ENCODE peak calls at places on chromosomes 5 and 9, in six cellular contexts. Y, P, F, D, S and N are unnamed samples.

GRCh38 chr9:106932178-106932577 is 69.2 kb downstream of the ZNF462 start:
- DNase-seq in Y (no peak), P (no peak), F (no peak), D (no peak), S (no peak), N (no peak)

GRCh38 chr9:137273616-137274320 is 3.8 kb upstream of the TOR4A start:
- DNase-seq in Y (no peak), P (peak; percentile 55), F (no peak), D (no peak), S (no peak), N (no peak)

GRCh38 chr5:179542170-179542569 is 8.2 kb upstream of the RUFY1 start:
- DNase-seq in Y (no peak), P (no peak), F (no peak), D (no peak), S (no peak), N (no peak)

GRCh38 chr5:127053049-127053448 is 20.3 kb downstream of the C5orf63 start:
- DNase-seq in Y (no peak), P (no peak), F (no peak), D (no peak), S (no peak), N (no peak)

GRCh38 chr5:125401724-125402622 is 655.5 kb upstream of the ZNF608 start:
- DNase-seq in Y (no peak), P (no peak), F (no peak), D (no peak), S (peak; percentile 4), N (no peak)

GRCh38 chr5:108461628-108462367 is 79.9 kb upstream of the FBXL17 start:
- DNase-seq in Y (no peak), P (no peak), F (no peak), D (no peak), S (no peak), N (no peak)

GRCh38 chr5:153905214-153905613 is 133.5 kb downstream of the FAM114A2 start:
- DNase-seq in Y (no peak), P (no peak), F (no peak), D (no peak), S (no peak), N (no peak)

GRCh38 chr5:143355710-143356109 is 47.8 kb downstream of the NR3C1 start:
- DNase-seq in Y (no peak), P (no peak), F (no peak), D (no peak), S (peak; percentile 80), N (no peak)

GRCh38 chr9:128249914-128250838 is 25.6 kb downstream of the GOLGA2 start:
- DNase-seq in Y (peak; percentile 98), P (peak; percentile 93), F (peak; percentile 99), D (peak; percentile 90), S (peak; percentile 94), N (peak; percentile 90)

GRCh38 chr9:135712571-135713295 is 10.7 kb downstream of the KCNT1 start:
- DNase-seq in Y (no peak), P (no peak), F (no peak), D (no peak), S (no peak), N (no peak)

GRCh38 chr9:113179839-113180238 is 29.0 kb downstream of the SLC31A2 start:
- DNase-seq in Y (no peak), P (no peak), F (no peak), D (no peak), S (no peak), N (no peak)

GRCh38 chr9:115524467-115525059 is 406.6 kb upstream of the TNC start:
- DNase-seq in Y (no peak), P (no peak), F (peak; percentile 19), D (peak; percentile 81), S (peak; percentile 75), N (peak; percentile 38)

GRCh38 chr5:27474054-27474323 is 435.6 kb upstream of the CDH9 start:
- DNase-seq in Y (no peak), P (no peak), F (no peak), D (no peak), S (no peak), N (no peak)

GRCh38 chr9:38423939-38424843 is at the start of gene IGFBPL1:
- DNase-seq in Y (peak; percentile 62), P (no peak), F (peak; percentile 40), D (peak; percentile 70), S (peak; percentile 58), N (peak; percentile 38)

GRCh38 chr5:81302596-81302995 is 1.2 kb downstream of the ZCCHC9 start:
- DNase-seq in Y (no peak), P (no peak), F (no peak), D (no peak), S (no peak), N (no peak)

GRCh38 chr5:81303563-81303962 is 2.2 kb downstream of the ZCCHC9 start:
- DNase-seq in Y (no peak), P (no peak), F (no peak), D (no peak), S (no peak), N (no peak)

GRCh38 chr5:81305783-81306182 is 4.4 kb downstream of the ZCCHC9 start:
- DNase-seq in Y (no peak), P (no peak), F (peak; percentile 14), D (no peak), S (no peak), N (no peak)

GRCh38 chr5:81297531-81297930 is 3.9 kb upstream of the ZCCHC9 start:
- DNase-seq in Y (no peak), P (no peak), F (no peak), D (no peak), S (no peak), N (no peak)

GRCh38 chr5:81301221-81302015 is at the start of gene ZCCHC9:
- DNase-seq in Y (peak; percentile 92), P (peak; percentile 96), F (peak; percentile 92), D (peak; percentile 99), S (peak; percentile 97), N (peak; percentile 81)
- TF ChIP-seq CTCF in Y (no peak), P (peak; percentile 31), F (no peak), D (peak; percentile 34), S (peak; percentile 14), N (peak; percentile 41)

GRCh38 chr9:13993482-13994267 is 320.3 kb downstream of the NFIB start:
- DNase-seq in Y (no peak), P (no peak), F (no peak), D (no peak), S (no peak), N (no peak)
- TF ChIP-seq CTCF in Y (no peak), P (no peak), F (no peak), D (no peak), S (no peak), N (no peak)

DNA sequence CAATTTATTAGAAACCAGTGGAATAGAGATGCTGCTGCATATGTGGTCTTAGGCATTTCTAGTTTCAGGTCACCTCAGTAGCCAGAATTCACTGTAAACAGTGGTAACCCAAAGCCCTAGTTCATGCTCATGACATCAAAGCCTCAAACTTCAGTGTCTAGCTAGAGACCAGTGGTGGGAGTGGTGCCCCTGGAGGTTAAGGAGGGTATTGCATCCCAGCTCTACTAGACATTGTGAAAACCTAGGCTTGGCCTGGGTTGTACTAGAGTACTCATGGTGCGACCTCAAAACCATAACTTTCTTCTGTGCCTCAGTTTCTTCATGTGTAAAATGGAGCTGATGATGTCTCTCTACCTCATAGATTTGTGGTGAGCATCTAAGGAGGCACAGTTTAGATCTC is 18.8 kb downstream of the COL5A1 start:
- DNase-seq in Y (no peak), P (no peak), F (no peak), D (peak; percentile 53), S (no peak), N (no peak)
- TF ChIP-seq CTCF in Y (peak; percentile 70), P (peak; percentile 39), F (no peak), D (peak; percentile 42), S (peak; percentile 44), N (peak; percentile 66)

GRCh38 chr5:24005384-24005783 is 498.0 kb downstream of the PRDM9 start:
- DNase-seq in Y (no peak), P (no peak), F (no peak), D (no peak), S (no peak), N (no peak)
- TF ChIP-seq CTCF in Y (no peak), P (no peak), F (no peak), D (no peak), S (peak; percentile 44), N (peak; percentile 41)

GRCh38 chr5:82295144-82295543 is 17.0 kb upstream of the RPS23 start:
- DNase-seq in Y (no peak), P (no peak), F (no peak), D (peak; percentile 65), S (no peak), N (no peak)

GRCh38 chr5:82297711-82298110 is 19.6 kb upstream of the RPS23 start:
- DNase-seq in Y (no peak), P (no peak), F (no peak), D (no peak), S (no peak), N (no peak)

GRCh38 chr5:82295959-82296557 is 17.9 kb upstream of the RPS23 start:
- DNase-seq in Y (no peak), P (no peak), F (no peak), D (no peak), S (no peak), N (no peak)

GRCh38 chr5:82298668-82299067 is 20.5 kb upstream of the RPS23 start:
- DNase-seq in Y (no peak), P (no peak), F (no peak), D (no peak), S (no peak), N (no peak)

DNA sequence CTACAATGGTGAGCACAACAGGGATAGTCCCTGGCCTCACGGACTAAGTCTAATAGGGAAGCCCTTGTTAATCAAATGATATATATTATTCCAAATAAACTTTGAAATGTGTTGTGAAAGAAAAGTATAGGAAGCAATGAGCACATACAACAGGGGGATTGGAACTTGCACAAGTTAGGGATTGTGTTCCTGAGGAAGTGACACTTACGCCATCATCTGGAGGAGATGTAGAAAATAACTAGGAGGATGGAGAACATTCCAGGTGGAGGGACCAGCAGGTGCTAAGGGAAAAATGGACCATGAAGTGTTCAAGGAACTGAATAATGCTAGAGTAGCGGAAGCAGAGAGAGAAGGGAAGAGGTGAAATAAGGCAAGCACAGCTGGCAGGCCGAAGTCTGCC is 18.8 kb upstream of the RPS23 start:
- DNase-seq in Y (no peak), P (no peak), F (no peak), D (peak; percentile 58), S (no peak), N (no peak)
- TF ChIP-seq CTCF in Y (no peak), P (no peak), F (no peak), D (peak; percentile 82), S (no peak), N (no peak)